ENCODE peak calls at places on chromosomes 13 and 19, in seven cellular contexts. J is cardiac muscle cell, X is left ventricle myocardium inferior, B is tibial artery, D is AG10803, E is choroid plexus epithelial cell, P is coronary artery. K is an unnamed sample.

GRCh38 chr13:67048793-67049150 is 181.4 kb downstream of the PCDH9 start:
- DNase-seq in J (no peak), X (no peak), B (no peak), D (peak), E (peak), P (no peak), K (no peak)

GRCh38 chr13:99766641-99767045 is 204.9 kb downstream of the ZIC5 start:
- DNase-seq in J (no peak), X (no peak), B (no peak), D (no peak), E (peak), P (no peak), K (no peak)

GRCh38 chr19:19524053-19524452 is 4.7 kb upstream of the YJEFN3 start:
- DNase-seq in J (no peak), X (no peak), B (no peak), D (no peak), E (no peak), P (no peak), K (no peak)

GRCh38 chr19:17579523-17580244 is 24.2 kb downstream of the COLGALT1 start:
- DNase-seq in J (peak), X (peak), B (no peak), D (peak), E (peak), P (no peak), K (peak)

GRCh38 chr19:6003976-6004375 is 26.0 kb upstream of the RANBP3 start:
- DNase-seq in J (no peak), X (no peak), B (no peak), D (no peak), E (no peak), P (peak), K (no peak)

GRCh38 chr19:30326076-30326710 is 46.0 kb upstream of the ZNF536 start:
- DNase-seq in J (no peak), X (peak), B (no peak), D (no peak), E (no peak), P (peak), K (no peak)

GRCh38 chr13:110561335-110562033 is at the start of gene RAB20:
- DNase-seq in J (peak), X (peak), B (peak), D (peak), E (peak), P (peak), K (peak)

GRCh38 chr13:101465877-101466276 is 13.4 kb downstream of the ITGBL1 start:
- DNase-seq in J (no peak), X (no peak), B (no peak), D (peak), E (no peak), P (no peak), K (no peak)

GRCh38 chr19:7371001-7371400 is 22.3 kb downstream of the ARHGEF18 start:
- DNase-seq in J (no peak), X (no peak), B (no peak), D (no peak), E (no peak), P (no peak), K (no peak)

GRCh38 chr19:30565680-30566079 is 193.5 kb downstream of the ZNF536 start:
- DNase-seq in J (peak), X (no peak), B (no peak), D (no peak), E (no peak), P (no peak), K (no peak)

GRCh38 chr19:17327654-17328516 is 6.8 kb downstream of the ANO8 start:
- DNase-seq in J (peak), X (no peak), B (no peak), D (no peak), E (peak), P (no peak), K (peak)

GRCh38 chr19:7522923-7523667 is 671 bp downstream of the MCOLN1 start:
- DNase-seq in J (no peak), X (no peak), B (no peak), D (peak), E (no peak), P (no peak), K (peak)

GRCh38 chr13:28251462-28251861 is 113.1 kb downstream of the PAN3 start:
- DNase-seq in J (no peak), X (no peak), B (no peak), D (no peak), E (no peak), P (no peak), K (no peak)
- H3K4me3 ChIP-seq in J (no peak), X (no peak), B (no peak), D (no peak), E (no peak), P (no peak), K (no peak)

GRCh38 chr13:112968910-112969691 is at the start of gene MCF2L:
- DNase-seq in J (peak), X (peak), B (peak), D (peak), E (peak), P (no peak), K (peak)
- TF ChIP-seq CTCF in J (peak), X (peak), B (no peak), D (peak), E (peak), P (no peak), K (peak)

GRCh38 chr13:25172303-25172630 is 179 bp upstream of the AMER2 start:
- DNase-seq in J (no peak), X (no peak), B (no peak), D (no peak), E (no peak), P (no peak), K (no peak)
- H3K4me3 ChIP-seq in J (no peak), X (no peak), B (no peak), D (no peak), E (no peak), P (no peak), K (no peak)

GRCh38 chr19:518292-519231 is 11.3 kb downstream of the TPGS1 start:
- DNase-seq in J (peak), X (no peak), B (no peak), D (peak), E (no peak), P (no peak), K (peak)
- TF ChIP-seq CTCF in J (no peak), X (no peak), B (no peak), D (no peak), E (no peak), P (no peak), K (peak)

DNA sequence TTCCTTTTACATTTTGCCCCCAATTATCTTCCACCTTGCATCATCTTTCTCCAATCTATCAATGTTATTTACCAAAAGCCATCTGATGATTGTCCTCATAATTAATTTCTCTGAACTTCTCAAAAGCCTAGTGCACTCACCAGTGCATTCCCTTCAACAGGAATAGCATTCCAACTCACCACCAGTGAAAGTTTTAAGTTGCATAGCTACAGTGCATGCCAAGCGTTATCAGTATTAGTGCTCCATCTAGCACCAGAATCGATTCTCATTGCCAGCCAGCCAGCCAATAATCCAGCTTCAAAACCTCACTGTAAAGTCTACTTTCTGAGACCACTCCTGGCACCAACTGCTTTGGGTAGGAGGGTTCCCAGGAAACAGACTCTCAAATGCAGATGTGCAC is 7.4 kb downstream of the MYCBP2 start:
- DNase-seq in J (no peak), X (no peak), B (no peak), D (no peak), E (no peak), P (no peak), K (no peak)
- H3K4me3 ChIP-seq in J (no peak), X (no peak), B (no peak), D (no peak), E (no peak), P (no peak), K (no peak)

GRCh38 chr19:4362038-4362828 is 18.9 kb downstream of the MPND start:
- DNase-seq in J (no peak), X (no peak), B (peak), D (no peak), E (no peak), P (no peak), K (no peak)

GRCh38 chr19:4360641-4361151 is 17.3 kb downstream of the MPND start:
- DNase-seq in J (no peak), X (no peak), B (peak), D (no peak), E (peak), P (no peak), K (no peak)

GRCh38 chr19:4361152-4362037 is 18.0 kb downstream of the MPND start:
- DNase-seq in J (no peak), X (no peak), B (peak), D (no peak), E (peak), P (no peak), K (no peak)

GRCh38 chr19:4363571-4364304 is 20.4 kb downstream of the MPND start:
- DNase-seq in J (no peak), X (no peak), B (peak), D (no peak), E (no peak), P (no peak), K (no peak)

GRCh38 chr19:4362871-4363545 is 19.6 kb downstream of the MPND start:
- DNase-seq in J (no peak), X (no peak), B (peak), D (no peak), E (no peak), P (no peak), K (no peak)
- TF ChIP-seq CTCF in J (no peak), X (no peak), B (no peak), D (no peak), E (peak), P (no peak), K (peak)

GRCh38 chr19:50413531-50413930 is 5.2 kb upstream of the SPIB start:
- DNase-seq in J (no peak), X (no peak), B (no peak), D (no peak), E (no peak), P (no peak), K (no peak)
- H3K4me3 ChIP-seq in J (no peak), X (no peak), B (no peak), D (no peak), E (no peak), P (no peak), K (no peak)

DNA sequence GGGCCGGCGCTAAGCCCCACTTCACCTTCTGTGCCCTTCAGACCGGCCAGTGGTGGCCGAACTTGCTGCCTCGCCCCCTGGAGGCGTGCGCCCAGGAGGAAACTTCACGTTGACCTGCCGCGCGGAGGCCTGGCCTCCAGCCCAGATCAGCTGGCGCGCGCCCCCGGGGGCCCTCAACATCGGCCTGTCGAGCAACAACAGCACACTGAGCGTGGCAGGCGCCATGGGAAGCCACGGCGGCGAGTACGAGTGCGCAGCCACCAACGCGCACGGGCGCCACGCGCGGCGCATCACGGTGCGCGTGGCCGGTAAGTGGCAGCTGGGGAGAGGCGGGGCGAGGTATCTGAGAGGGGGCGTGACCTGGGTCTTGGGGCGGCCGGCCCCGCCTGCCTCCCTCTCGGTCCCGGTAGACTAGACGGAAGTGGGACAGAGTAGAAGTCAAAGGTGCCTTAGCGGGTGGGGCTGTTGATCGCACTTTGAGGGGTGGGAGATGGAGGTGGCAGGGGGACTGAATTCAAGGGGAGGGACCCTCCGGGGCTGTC is 5.6 kb downstream of the ICAM5 start:
- DNase-seq in J (peak), X (no peak), B (no peak), D (no peak), E (peak), P (no peak), K (no peak)
- TF ChIP-seq CTCF in J (peak), X (no peak), B (no peak), D (peak), E (peak), P (no peak), K (no peak)

K was measured in epithelial cell of esophagus.